ENCODE peak calls at places on chromosomes 1 and 21, in seven cellular contexts. One of them, this sample, is unnamed.

GRCh38 chr1:199075792-199076191 is 437.0 kb downstream of the PTPRC start:
- DNase-seq in heart right ventricle: no peak
- DNase-seq in HFF-Myc: no peak
- DNase-seq in mucosa of descending colon: no peak
- DNase-seq in IMR-90: no peak
- DNase-seq in PC-9: no peak
- DNase-seq in HFFc6: no peak
- DNase-seq in this sample: no peak

GRCh38 chr1:225880636-225881035 is 1.5 kb downstream of the TMEM63A start:
- DNase-seq in mucosa of descending colon: no peak
- DNase-seq in PC-9: no peak
- DNase-seq in heart right ventricle: no peak
- DNase-seq in HFFc6: no peak
- DNase-seq in IMR-90: no peak
- DNase-seq in HFF-Myc: no peak
- DNase-seq in this sample: no peak

GRCh38 chr1:183543619-183544204 is 46.5 kb downstream of the NCF2 start:
- DNase-seq in mucosa of descending colon: no peak
- DNase-seq in HFF-Myc: peak
- DNase-seq in IMR-90: peak
- DNase-seq in heart right ventricle: peak
- DNase-seq in PC-9: no peak
- DNase-seq in HFFc6: peak
- DNase-seq in this sample: no peak

GRCh38 chr1:115069186-115069585 is 20.1 kb downstream of the TSPAN2 start:
- DNase-seq in PC-9: peak
- DNase-seq in heart right ventricle: no peak
- DNase-seq in HFFc6: peak
- DNase-seq in mucosa of descending colon: no peak
- DNase-seq in HFF-Myc: no peak
- DNase-seq in IMR-90: peak
- DNase-seq in this sample: no peak

GRCh38 chr1:23449918-23450317 is 25.4 kb upstream of the TCEA3 start:
- DNase-seq in mucosa of descending colon: peak
- DNase-seq in heart right ventricle: peak
- DNase-seq in IMR-90: no peak
- DNase-seq in HFFc6: no peak
- DNase-seq in HFF-Myc: no peak
- DNase-seq in PC-9: no peak
- DNase-seq in this sample: no peak

GRCh38 chr1:224433671-224434446 is 738 bp downstream of the WDR26 start:
- DNase-seq in heart right ventricle: peak
- DNase-seq in HFF-Myc: no peak
- DNase-seq in IMR-90: no peak
- DNase-seq in HFFc6: peak
- DNase-seq in PC-9: no peak
- DNase-seq in mucosa of descending colon: peak
- DNase-seq in this sample: peak

GRCh38 chr1:37763791-37764741 is 854 bp downstream of the EPHA10 start:
- DNase-seq in HFF-Myc: peak
- DNase-seq in PC-9: no peak
- DNase-seq in mucosa of descending colon: peak
- DNase-seq in heart right ventricle: peak
- DNase-seq in HFFc6: no peak
- DNase-seq in IMR-90: peak
- DNase-seq in this sample: peak

GRCh38 chr1:26094677-26095383 is 16.8 kb upstream of the PDIK1L start:
- DNase-seq in HFF-Myc: no peak
- DNase-seq in HFFc6: no peak
- DNase-seq in mucosa of descending colon: no peak
- DNase-seq in heart right ventricle: peak
- DNase-seq in PC-9: no peak
- DNase-seq in IMR-90: no peak
- DNase-seq in this sample: peak

GRCh38 chr1:176567190-176567794 is 104.3 kb downstream of the PAPPA2 start:
- DNase-seq in IMR-90: peak
- DNase-seq in HFFc6: peak
- DNase-seq in HFF-Myc: no peak
- DNase-seq in heart right ventricle: no peak
- DNase-seq in mucosa of descending colon: no peak
- DNase-seq in PC-9: no peak
- DNase-seq in this sample: no peak

GRCh38 chr1:3910769-3911520 is 10.9 kb upstream of the C1orf174 start:
- DNase-seq in IMR-90: peak
- DNase-seq in HFFc6: peak
- DNase-seq in heart right ventricle: peak
- DNase-seq in HFF-Myc: no peak
- DNase-seq in PC-9: no peak
- DNase-seq in mucosa of descending colon: peak
- DNase-seq in this sample: peak

GRCh38 chr1:75203415-75204277 is 69.5 kb downstream of the LHX8 start:
- DNase-seq in HFF-Myc: peak
- DNase-seq in mucosa of descending colon: no peak
- DNase-seq in heart right ventricle: no peak
- DNase-seq in PC-9: peak
- DNase-seq in HFFc6: peak
- DNase-seq in IMR-90: peak
- DNase-seq in this sample: peak

GRCh38 chr1:7281821-7282220 is 489.3 kb upstream of the VAMP3 start:
- DNase-seq in HFFc6: peak
- DNase-seq in heart right ventricle: no peak
- DNase-seq in IMR-90: peak
- DNase-seq in mucosa of descending colon: no peak
- DNase-seq in PC-9: no peak
- DNase-seq in HFF-Myc: no peak
- DNase-seq in this sample: no peak

GRCh38 chr1:77347646-77348045 is 65.8 kb downstream of the AK5 start:
- DNase-seq in HFFc6: peak
- DNase-seq in IMR-90: peak
- DNase-seq in mucosa of descending colon: no peak
- DNase-seq in PC-9: no peak
- DNase-seq in HFF-Myc: peak
- DNase-seq in heart right ventricle: no peak
- DNase-seq in this sample: no peak

GRCh38 chr21:26835027-26835713 is 10.0 kb downstream of the ADAMTS1 start:
- DNase-seq in PC-9: no peak
- DNase-seq in HFFc6: peak
- DNase-seq in IMR-90: peak
- DNase-seq in heart right ventricle: no peak
- DNase-seq in mucosa of descending colon: no peak
- DNase-seq in HFF-Myc: no peak
- DNase-seq in this sample: no peak

GRCh38 chr1:241336335-241336734 is 20.7 kb downstream of the RGS7 start:
- DNase-seq in IMR-90: peak
- DNase-seq in heart right ventricle: no peak
- DNase-seq in HFFc6: peak
- DNase-seq in HFF-Myc: no peak
- DNase-seq in PC-9: no peak
- DNase-seq in mucosa of descending colon: no peak
- DNase-seq in this sample: no peak

GRCh38 chr1:26168410-26169167 is at the start of gene C1orf232:
- DNase-seq in HFF-Myc: no peak
- DNase-seq in mucosa of descending colon: no peak
- DNase-seq in PC-9: no peak
- DNase-seq in IMR-90: no peak
- DNase-seq in HFFc6: no peak
- DNase-seq in heart right ventricle: no peak
- DNase-seq in this sample: peak

GRCh38 chr1:42328916-42329496 is 6.0 kb downstream of the FOXJ3 start:
- DNase-seq in HFF-Myc: no peak
- DNase-seq in IMR-90: no peak
- DNase-seq in PC-9: no peak
- DNase-seq in mucosa of descending colon: no peak
- DNase-seq in heart right ventricle: no peak
- DNase-seq in HFFc6: no peak
- DNase-seq in this sample: no peak

GRCh38 chr1:19824541-19824940 is 9.5 kb upstream of the RNF186 start:
- DNase-seq in HFF-Myc: no peak
- DNase-seq in heart right ventricle: no peak
- DNase-seq in HFFc6: no peak
- DNase-seq in mucosa of descending colon: no peak
- DNase-seq in PC-9: no peak
- DNase-seq in IMR-90: peak
- DNase-seq in this sample: no peak

GRCh38 chr1:64392109-64392508 is 77.8 kb upstream of the CACHD1 start:
- DNase-seq in HFFc6: no peak
- DNase-seq in HFF-Myc: no peak
- DNase-seq in IMR-90: no peak
- DNase-seq in mucosa of descending colon: no peak
- DNase-seq in heart right ventricle: no peak
- DNase-seq in PC-9: no peak
- DNase-seq in this sample: no peak

DNA sequence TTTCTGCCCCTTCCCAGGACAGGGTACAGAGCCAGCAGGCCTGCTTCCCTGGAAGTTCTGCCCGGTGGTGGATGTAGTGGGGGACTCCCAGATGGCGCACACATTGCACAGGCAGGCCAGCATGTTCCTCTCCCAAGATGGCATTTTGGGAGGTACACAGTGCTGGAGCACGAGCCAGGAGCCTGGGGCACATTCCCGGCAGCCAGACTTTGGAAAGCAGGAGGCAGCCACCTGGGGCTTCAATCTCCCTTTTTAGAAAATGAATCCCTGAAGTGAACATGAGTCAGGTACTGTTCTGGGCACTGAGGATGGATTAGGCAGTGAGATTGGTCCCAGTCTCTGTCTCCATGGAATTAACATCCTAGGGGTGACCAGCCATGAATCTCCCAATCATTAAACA is 56.9 kb downstream of the RUNX1 start:
- DNase-seq in heart right ventricle: no peak
- DNase-seq in HFFc6: no peak
- DNase-seq in mucosa of descending colon: no peak
- DNase-seq in IMR-90: no peak
- DNase-seq in HFF-Myc: no peak
- DNase-seq in PC-9: no peak
- DNase-seq in this sample: no peak
- TF ChIP-seq CTCF in heart right ventricle: no peak
- TF ChIP-seq CTCF in HFFc6: no peak
- TF ChIP-seq CTCF in mucosa of descending colon: no peak
- TF ChIP-seq CTCF in IMR-90: no peak
- TF ChIP-seq CTCF in HFF-Myc: no peak
- TF ChIP-seq CTCF in PC-9: no peak
- TF ChIP-seq CTCF in this sample: no peak

GRCh38 chr1:39960461-39960958 is 5.6 kb downstream of the MFSD2A start:
- DNase-seq in heart right ventricle: peak
- DNase-seq in HFFc6: no peak
- DNase-seq in PC-9: no peak
- DNase-seq in HFF-Myc: no peak
- DNase-seq in IMR-90: no peak
- DNase-seq in mucosa of descending colon: peak
- DNase-seq in this sample: no peak
- TF ChIP-seq CTCF in heart right ventricle: no peak
- TF ChIP-seq CTCF in HFFc6: no peak
- TF ChIP-seq CTCF in PC-9: no peak
- TF ChIP-seq CTCF in HFF-Myc: no peak
- TF ChIP-seq CTCF in IMR-90: no peak
- TF ChIP-seq CTCF in mucosa of descending colon: no peak
- TF ChIP-seq CTCF in this sample: no peak

GRCh38 chr21:21159253-21159899 is 161.2 kb downstream of the NCAM2 start:
- DNase-seq in HFFc6: no peak
- DNase-seq in IMR-90: peak
- DNase-seq in PC-9: no peak
- DNase-seq in HFF-Myc: no peak
- DNase-seq in mucosa of descending colon: no peak
- DNase-seq in heart right ventricle: no peak
- DNase-seq in this sample: no peak

GRCh38 chr21:21165063-21165645 is 166.9 kb downstream of the NCAM2 start:
- DNase-seq in mucosa of descending colon: no peak
- DNase-seq in PC-9: no peak
- DNase-seq in heart right ventricle: peak
- DNase-seq in IMR-90: peak
- DNase-seq in HFFc6: peak
- DNase-seq in HFF-Myc: peak
- DNase-seq in this sample: no peak

GRCh38 chr21:21158376-21158918 is 160.2 kb downstream of the NCAM2 start:
- DNase-seq in PC-9: no peak
- DNase-seq in HFF-Myc: no peak
- DNase-seq in mucosa of descending colon: no peak
- DNase-seq in heart right ventricle: no peak
- DNase-seq in HFFc6: no peak
- DNase-seq in IMR-90: no peak
- DNase-seq in this sample: no peak

DNA sequence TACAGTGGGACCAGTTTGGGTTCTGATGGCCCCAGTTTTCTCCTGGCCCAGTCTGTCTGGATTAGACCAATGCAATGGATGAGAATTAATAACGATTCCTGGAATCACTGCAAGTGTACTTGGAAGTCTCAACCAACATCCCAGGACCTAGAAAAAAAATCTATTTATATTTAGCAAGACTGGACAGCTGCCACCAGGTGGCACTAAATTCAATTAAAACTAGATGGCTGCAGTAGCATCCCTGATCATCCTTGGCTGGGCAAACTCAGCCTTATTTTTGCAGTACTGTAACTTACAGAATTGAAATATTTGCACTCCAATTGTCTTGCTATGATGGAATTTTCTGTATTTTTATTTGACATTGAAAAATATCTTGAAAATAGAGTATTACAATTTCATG is 165.7 kb downstream of the NCAM2 start:
- DNase-seq in heart right ventricle: peak
- DNase-seq in IMR-90: peak
- DNase-seq in HFF-Myc: peak
- DNase-seq in mucosa of descending colon: no peak
- DNase-seq in HFFc6: peak
- DNase-seq in PC-9: no peak
- DNase-seq in this sample: peak
- TF ChIP-seq CTCF in heart right ventricle: peak
- TF ChIP-seq CTCF in IMR-90: peak
- TF ChIP-seq CTCF in HFF-Myc: peak
- TF ChIP-seq CTCF in mucosa of descending colon: peak
- TF ChIP-seq CTCF in HFFc6: peak
- TF ChIP-seq CTCF in PC-9: peak
- TF ChIP-seq CTCF in this sample: peak

GRCh38 chr21:31509108-31510017 is 150.1 kb upstream of the SOD1 start:
- DNase-seq in HFF-Myc: no peak
- DNase-seq in HFFc6: no peak
- DNase-seq in mucosa of descending colon: no peak
- DNase-seq in PC-9: peak
- DNase-seq in heart right ventricle: no peak
- DNase-seq in IMR-90: no peak
- DNase-seq in this sample: peak
- TF ChIP-seq CTCF in HFF-Myc: no peak
- TF ChIP-seq CTCF in HFFc6: no peak
- TF ChIP-seq CTCF in mucosa of descending colon: no peak
- TF ChIP-seq CTCF in PC-9: peak
- TF ChIP-seq CTCF in heart right ventricle: no peak
- TF ChIP-seq CTCF in IMR-90: no peak
- TF ChIP-seq CTCF in this sample: no peak

GRCh38 chr1:168452329-168452728 is 91.5 kb downstream of the XCL2 start:
- DNase-seq in PC-9: no peak
- DNase-seq in heart right ventricle: no peak
- DNase-seq in mucosa of descending colon: no peak
- DNase-seq in IMR-90: no peak
- DNase-seq in HFF-Myc: no peak
- DNase-seq in HFFc6: no peak
- DNase-seq in this sample: no peak
- TF ChIP-seq CTCF in PC-9: peak
- TF ChIP-seq CTCF in heart right ventricle: no peak
- TF ChIP-seq CTCF in mucosa of descending colon: no peak
- TF ChIP-seq CTCF in IMR-90: peak
- TF ChIP-seq CTCF in HFF-Myc: peak
- TF ChIP-seq CTCF in HFFc6: peak
- TF ChIP-seq CTCF in this sample: no peak